ENCODE peak calls at places on chromosomes 13 and 19, in six cellular contexts. I, U, E, Q, N and W are unnamed samples.

GRCh38 chr13:97798171-97798821 is 155.2 kb upstream of the IPO5 start:
- DNase-seq in I (no peak), U (peak; percentile 76), E (no peak), Q (no peak), N (no peak), W (no peak)

GRCh38 chr19:17937371-17937900 is 4.6 kb downstream of the CCDC124 start:
- DNase-seq in I (no peak), U (no peak), E (no peak), Q (no peak), N (no peak), W (no peak)

GRCh38 chr19:5503598-5503997 is 48.4 kb downstream of the ZNRF4 start:
- DNase-seq in I (no peak), U (peak; percentile 6), E (peak; percentile 46), Q (no peak), N (no peak), W (no peak)

GRCh38 chr19:55340784-55341147 is 1.1 kb downstream of the KMT5C start:
- DNase-seq in I (no peak), U (no peak), E (no peak), Q (no peak), N (no peak), W (no peak)

GRCh38 chr19:17777840-17778620 is 16.9 kb upstream of the B3GNT3 start:
- DNase-seq in I (no peak), U (peak; percentile 47), E (peak; percentile 94), Q (no peak), N (peak; percentile 69), W (peak; percentile 77)

GRCh38 chr19:42255766-42256750 is 1.1 kb upstream of the ERF start:
- DNase-seq in I (no peak), U (peak; percentile 44), E (peak; percentile 80), Q (no peak), N (peak; percentile 70), W (no peak)

GRCh38 chr13:58620171-58620570 is 988.6 kb downstream of the PCDH17 start:
- DNase-seq in I (no peak), U (no peak), E (no peak), Q (no peak), N (no peak), W (no peak)

GRCh38 chr19:54418030-54418929 is 3.0 kb downstream of the TTYH1 start:
- DNase-seq in I (no peak), U (no peak), E (peak; percentile 42), Q (no peak), N (peak; percentile 25), W (no peak)

GRCh38 chr19:4976412-4977298 is 7.7 kb downstream of the KDM4B start:
- DNase-seq in I (no peak), U (peak; percentile 99), E (peak; percentile 79), Q (peak; percentile 59), N (peak; percentile 95), W (peak; percentile 82)

GRCh38 chr13:112831801-112832200 is 137.2 kb upstream of the MCF2L start:
- DNase-seq in I (no peak), U (no peak), E (no peak), Q (no peak), N (no peak), W (no peak)

GRCh38 chr13:45194081-45194939 is 6.5 kb downstream of the KCTD4 start:
- DNase-seq in I (no peak), U (peak; percentile 71), E (peak; percentile 33), Q (no peak), N (no peak), W (no peak)

GRCh38 chr13:45325806-45326205 is 15.2 kb downstream of the TPT1 start:
- DNase-seq in I (no peak), U (peak; percentile 95), E (no peak), Q (peak; percentile 45), N (peak; percentile 90), W (peak; percentile 88)